ENCODE peak calls at places on chromosomes 16 and 17, in ten cellular contexts. One of them, this sample, is unnamed.

GRCh38 chr17:81553616-81554181 is 1.5 kb upstream of the FAAP100 start:
- DNase-seq in uterus: peak
- DNase-seq in GM23248: peak
- DNase-seq in right cardiac atrium: peak
- DNase-seq in PC-3: peak
- DNase-seq in stomach: no peak
- DNase-seq in pancreas: no peak
- DNase-seq in psoas muscle: no peak
- DNase-seq in neuronal stem cell: no peak
- DNase-seq in brain microvascular endothelial cell: peak
- DNase-seq in this sample: no peak

GRCh38 chr17:80892900-80893603 is 98.6 kb upstream of the CHMP6 start:
- DNase-seq in PC-3: peak
- DNase-seq in GM23248: peak
- DNase-seq in uterus: no peak
- DNase-seq in pancreas: peak
- DNase-seq in right cardiac atrium: no peak
- DNase-seq in neuronal stem cell: no peak
- DNase-seq in brain microvascular endothelial cell: peak
- DNase-seq in psoas muscle: peak
- DNase-seq in stomach: no peak
- DNase-seq in this sample: no peak

GRCh38 chr16:81666102-81666501 is 113.0 kb upstream of the PLCG2 start:
- DNase-seq in neuronal stem cell: no peak
- DNase-seq in brain microvascular endothelial cell: no peak
- DNase-seq in pancreas: no peak
- DNase-seq in right cardiac atrium: peak
- DNase-seq in stomach: no peak
- DNase-seq in uterus: no peak
- DNase-seq in GM23248: no peak
- DNase-seq in PC-3: no peak
- DNase-seq in psoas muscle: no peak
- DNase-seq in this sample: no peak

GRCh38 chr16:54318941-54319340 is 32.4 kb upstream of the IRX3 start:
- DNase-seq in right cardiac atrium: no peak
- DNase-seq in uterus: no peak
- DNase-seq in stomach: no peak
- DNase-seq in psoas muscle: no peak
- DNase-seq in pancreas: no peak
- DNase-seq in PC-3: no peak
- DNase-seq in GM23248: peak
- DNase-seq in neuronal stem cell: no peak
- DNase-seq in brain microvascular endothelial cell: no peak
- DNase-seq in this sample: no peak

GRCh38 chr17:51015145-51015558 is 105.5 kb downstream of the SPAG9 start:
- DNase-seq in brain microvascular endothelial cell: no peak
- DNase-seq in neuronal stem cell: no peak
- DNase-seq in GM23248: peak
- DNase-seq in psoas muscle: no peak
- DNase-seq in pancreas: no peak
- DNase-seq in PC-3: peak
- DNase-seq in uterus: no peak
- DNase-seq in stomach: no peak
- DNase-seq in right cardiac atrium: no peak
- DNase-seq in this sample: no peak

GRCh38 chr17:4556996-4557395 is 1.8 kb upstream of the MYBBP1A start:
- DNase-seq in PC-3: no peak
- DNase-seq in uterus: no peak
- DNase-seq in brain microvascular endothelial cell: no peak
- DNase-seq in GM23248: no peak
- DNase-seq in stomach: no peak
- DNase-seq in pancreas: no peak
- DNase-seq in neuronal stem cell: no peak
- DNase-seq in psoas muscle: no peak
- DNase-seq in right cardiac atrium: peak
- DNase-seq in this sample: peak

GRCh38 chr17:27778193-27778592 is 22.1 kb downstream of the NOS2 start:
- DNase-seq in neuronal stem cell: no peak
- DNase-seq in PC-3: peak
- DNase-seq in stomach: no peak
- DNase-seq in psoas muscle: no peak
- DNase-seq in GM23248: peak
- DNase-seq in right cardiac atrium: no peak
- DNase-seq in brain microvascular endothelial cell: peak
- DNase-seq in uterus: no peak
- DNase-seq in pancreas: no peak
- DNase-seq in this sample: no peak

GRCh38 chr17:43914451-43914850 is 7.1 kb upstream of the MPP2 start:
- DNase-seq in GM23248: no peak
- DNase-seq in stomach: no peak
- DNase-seq in right cardiac atrium: no peak
- DNase-seq in uterus: no peak
- DNase-seq in brain microvascular endothelial cell: no peak
- DNase-seq in pancreas: no peak
- DNase-seq in psoas muscle: no peak
- DNase-seq in neuronal stem cell: no peak
- DNase-seq in PC-3: no peak
- DNase-seq in this sample: no peak

GRCh38 chr16:88922114-88922825 is 54.7 kb downstream of the CBFA2T3 start:
- DNase-seq in pancreas: no peak
- DNase-seq in brain microvascular endothelial cell: peak
- DNase-seq in stomach: peak
- DNase-seq in neuronal stem cell: no peak
- DNase-seq in GM23248: peak
- DNase-seq in PC-3: peak
- DNase-seq in right cardiac atrium: peak
- DNase-seq in psoas muscle: peak
- DNase-seq in uterus: peak
- DNase-seq in this sample: peak

GRCh38 chr16:5025171-5025632 is 8.5 kb downstream of the NAGPA start:
- DNase-seq in psoas muscle: no peak
- DNase-seq in GM23248: peak
- DNase-seq in PC-3: no peak
- DNase-seq in uterus: no peak
- DNase-seq in stomach: peak
- DNase-seq in right cardiac atrium: peak
- DNase-seq in neuronal stem cell: peak
- DNase-seq in pancreas: peak
- DNase-seq in brain microvascular endothelial cell: no peak
- DNase-seq in this sample: no peak

GRCh38 chr17:81483085-81483861 is 29.3 kb downstream of the ACTG1 start:
- DNase-seq in PC-3: no peak
- DNase-seq in neuronal stem cell: no peak
- DNase-seq in brain microvascular endothelial cell: no peak
- DNase-seq in GM23248: no peak
- DNase-seq in pancreas: peak
- DNase-seq in right cardiac atrium: no peak
- DNase-seq in stomach: no peak
- DNase-seq in uterus: no peak
- DNase-seq in psoas muscle: peak
- DNase-seq in this sample: peak

GRCh38 chr16:65413861-65414260 is 292.0 kb upstream of the CDH11 start:
- DNase-seq in psoas muscle: no peak
- DNase-seq in PC-3: no peak
- DNase-seq in brain microvascular endothelial cell: no peak
- DNase-seq in pancreas: no peak
- DNase-seq in right cardiac atrium: no peak
- DNase-seq in GM23248: peak
- DNase-seq in neuronal stem cell: no peak
- DNase-seq in uterus: no peak
- DNase-seq in stomach: no peak
- DNase-seq in this sample: no peak

GRCh38 chr17:81197831-81198490 is 24.8 kb downstream of the CEP131 start:
- DNase-seq in right cardiac atrium: peak
- DNase-seq in pancreas: peak
- DNase-seq in uterus: no peak
- DNase-seq in neuronal stem cell: no peak
- DNase-seq in GM23248: no peak
- DNase-seq in psoas muscle: no peak
- DNase-seq in brain microvascular endothelial cell: no peak
- DNase-seq in PC-3: no peak
- DNase-seq in stomach: no peak
- DNase-seq in this sample: no peak

GRCh38 chr16:2816751-2817495 is at the start of gene PRSS21:
- DNase-seq in stomach: no peak
- DNase-seq in GM23248: no peak
- DNase-seq in brain microvascular endothelial cell: no peak
- DNase-seq in right cardiac atrium: no peak
- DNase-seq in uterus: no peak
- DNase-seq in pancreas: no peak
- DNase-seq in psoas muscle: no peak
- DNase-seq in neuronal stem cell: no peak
- DNase-seq in PC-3: no peak
- DNase-seq in this sample: peak

GRCh38 chr17:78561166-78561565 is 16.0 kb downstream of the DNAH17 start:
- DNase-seq in PC-3: no peak
- DNase-seq in uterus: no peak
- DNase-seq in stomach: no peak
- DNase-seq in right cardiac atrium: peak
- DNase-seq in neuronal stem cell: no peak
- DNase-seq in GM23248: no peak
- DNase-seq in pancreas: no peak
- DNase-seq in psoas muscle: peak
- DNase-seq in brain microvascular endothelial cell: no peak
- DNase-seq in this sample: no peak
- H3K27ac ChIP-seq in PC-3: no peak
- H3K27ac ChIP-seq in uterus: no peak
- H3K27ac ChIP-seq in stomach: no peak
- H3K27ac ChIP-seq in right cardiac atrium: no peak
- H3K27ac ChIP-seq in neuronal stem cell: no peak
- H3K27ac ChIP-seq in GM23248: no peak
- H3K27ac ChIP-seq in pancreas: no peak
- H3K27ac ChIP-seq in psoas muscle: no peak
- H3K27ac ChIP-seq in brain microvascular endothelial cell: no peak
- H3K27ac ChIP-seq in this sample: no peak

GRCh38 chr17:59722623-59723022 is 15.2 kb downstream of the VMP1 start:
- DNase-seq in PC-3: no peak
- DNase-seq in right cardiac atrium: no peak
- DNase-seq in psoas muscle: no peak
- DNase-seq in brain microvascular endothelial cell: no peak
- DNase-seq in pancreas: no peak
- DNase-seq in stomach: no peak
- DNase-seq in neuronal stem cell: no peak
- DNase-seq in GM23248: no peak
- DNase-seq in uterus: no peak
- DNase-seq in this sample: no peak

GRCh38 chr17:59723041-59723440 is 15.6 kb downstream of the VMP1 start:
- DNase-seq in GM23248: no peak
- DNase-seq in uterus: no peak
- DNase-seq in right cardiac atrium: no peak
- DNase-seq in stomach: no peak
- DNase-seq in neuronal stem cell: no peak
- DNase-seq in psoas muscle: no peak
- DNase-seq in brain microvascular endothelial cell: no peak
- DNase-seq in PC-3: no peak
- DNase-seq in pancreas: no peak
- DNase-seq in this sample: no peak

GRCh38 chr17:59716427-59716826 is 9.0 kb downstream of the VMP1 start:
- DNase-seq in psoas muscle: no peak
- DNase-seq in stomach: no peak
- DNase-seq in GM23248: no peak
- DNase-seq in uterus: no peak
- DNase-seq in pancreas: no peak
- DNase-seq in right cardiac atrium: no peak
- DNase-seq in neuronal stem cell: no peak
- DNase-seq in PC-3: no peak
- DNase-seq in brain microvascular endothelial cell: no peak
- DNase-seq in this sample: no peak

GRCh38 chr17:59723607-59724006 is 16.2 kb downstream of the VMP1 start:
- DNase-seq in neuronal stem cell: no peak
- DNase-seq in stomach: no peak
- DNase-seq in right cardiac atrium: no peak
- DNase-seq in PC-3: no peak
- DNase-seq in psoas muscle: no peak
- DNase-seq in GM23248: no peak
- DNase-seq in pancreas: no peak
- DNase-seq in uterus: no peak
- DNase-seq in brain microvascular endothelial cell: no peak
- DNase-seq in this sample: no peak

GRCh38 chr17:59719526-59719925 is 12.1 kb downstream of the VMP1 start:
- DNase-seq in GM23248: no peak
- DNase-seq in pancreas: no peak
- DNase-seq in PC-3: no peak
- DNase-seq in psoas muscle: no peak
- DNase-seq in right cardiac atrium: no peak
- DNase-seq in neuronal stem cell: no peak
- DNase-seq in uterus: no peak
- DNase-seq in brain microvascular endothelial cell: no peak
- DNase-seq in stomach: no peak
- DNase-seq in this sample: no peak
- H3K27ac ChIP-seq in GM23248: no peak
- H3K27ac ChIP-seq in pancreas: no peak
- H3K27ac ChIP-seq in PC-3: no peak
- H3K27ac ChIP-seq in psoas muscle: no peak
- H3K27ac ChIP-seq in right cardiac atrium: no peak
- H3K27ac ChIP-seq in neuronal stem cell: no peak
- H3K27ac ChIP-seq in uterus: no peak
- H3K27ac ChIP-seq in brain microvascular endothelial cell: no peak
- H3K27ac ChIP-seq in stomach: no peak
- H3K27ac ChIP-seq in this sample: no peak

DNA sequence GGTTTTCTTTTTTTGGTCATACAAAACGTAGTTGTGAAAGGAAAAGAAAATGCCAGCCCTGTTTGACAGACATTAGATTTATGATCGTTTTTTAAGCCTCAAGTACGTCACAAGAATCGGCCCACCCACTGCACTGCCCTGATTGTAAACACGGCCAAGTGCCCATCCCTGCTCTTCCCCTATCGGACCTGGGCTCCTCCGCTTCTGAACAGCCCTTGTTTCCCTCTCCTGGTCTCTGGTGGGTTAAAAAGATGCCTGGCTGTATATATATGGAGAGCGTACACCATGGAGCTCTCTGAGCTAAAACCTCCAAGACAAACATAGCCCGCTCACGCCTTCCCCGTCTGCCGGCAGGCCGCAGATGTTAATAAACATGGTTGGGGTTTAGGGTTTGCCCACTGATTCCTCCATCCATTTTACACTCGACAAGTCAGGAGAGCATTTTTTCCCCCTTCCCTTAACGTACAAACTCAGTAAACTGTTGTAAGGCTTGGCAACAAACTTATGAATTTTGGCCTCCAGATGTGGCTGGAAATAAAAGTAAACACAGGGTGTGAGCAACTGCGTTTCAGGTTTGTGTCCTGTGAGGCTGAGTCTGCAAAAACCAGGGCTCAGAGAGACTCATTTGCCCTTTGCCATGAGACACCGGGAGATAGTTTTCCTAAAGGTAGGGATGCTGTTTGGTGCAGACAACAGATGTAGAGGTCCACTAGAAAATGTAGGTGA is 325.9 kb downstream of the SOX9 start:
- DNase-seq in brain microvascular endothelial cell: no peak
- DNase-seq in uterus: no peak
- DNase-seq in psoas muscle: no peak
- DNase-seq in PC-3: no peak
- DNase-seq in stomach: no peak
- DNase-seq in neuronal stem cell: no peak
- DNase-seq in GM23248: no peak
- DNase-seq in pancreas: no peak
- DNase-seq in right cardiac atrium: no peak
- DNase-seq in this sample: peak
- H3K27ac ChIP-seq in brain microvascular endothelial cell: no peak
- H3K27ac ChIP-seq in uterus: no peak
- H3K27ac ChIP-seq in psoas muscle: no peak
- H3K27ac ChIP-seq in PC-3: no peak
- H3K27ac ChIP-seq in stomach: peak
- H3K27ac ChIP-seq in neuronal stem cell: no peak
- H3K27ac ChIP-seq in GM23248: no peak
- H3K27ac ChIP-seq in pancreas: no peak
- H3K27ac ChIP-seq in right cardiac atrium: no peak
- H3K27ac ChIP-seq in this sample: no peak

GRCh38 chr16:85736924-85737323 is 14.0 kb downstream of the C16orf74 start:
- DNase-seq in psoas muscle: no peak
- DNase-seq in right cardiac atrium: no peak
- DNase-seq in pancreas: no peak
- DNase-seq in neuronal stem cell: no peak
- DNase-seq in GM23248: no peak
- DNase-seq in PC-3: no peak
- DNase-seq in stomach: no peak
- DNase-seq in uterus: no peak
- DNase-seq in brain microvascular endothelial cell: no peak
- DNase-seq in this sample: no peak
- H3K27ac ChIP-seq in psoas muscle: no peak
- H3K27ac ChIP-seq in right cardiac atrium: no peak
- H3K27ac ChIP-seq in pancreas: no peak
- H3K27ac ChIP-seq in neuronal stem cell: no peak
- H3K27ac ChIP-seq in GM23248: no peak
- H3K27ac ChIP-seq in PC-3: no peak
- H3K27ac ChIP-seq in stomach: no peak
- H3K27ac ChIP-seq in uterus: no peak
- H3K27ac ChIP-seq in brain microvascular endothelial cell: no peak
- H3K27ac ChIP-seq in this sample: no peak

This sample was measured in spleen.